ENCODE peak calls at places on chromosome 6, in four cellular contexts. J is GM12864; M is CD4-positive, alpha-beta T cell; H is MM.1S. T is an unnamed sample.
A peak's percentile ranks its signal among the peaks of the same experiment; 100 is the strongest.

GRCh38 chr6:19558934-19559333 is 278.2 kb upstream of the ID4 start:
- DNase-seq in J (no peak), H (no peak), M (no peak), T (no peak)

GRCh38 chr6:44255848-44256247 is 1.5 kb downstream of the SLC35B2 start:
- DNase-seq in H (peak; percentile 34), J (no peak), M (no peak), T (no peak)

GRCh38 chr6:1945235-1945832 is 300.1 kb downstream of the GMDS start:
- DNase-seq in M (no peak), J (no peak), H (no peak), T (no peak)

GRCh38 chr6:157721431-157722229 is 101.4 kb upstream of the SNX9 start:
- DNase-seq in H (no peak), M (no peak), J (no peak), T (no peak)

GRCh38 chr6:129748901-129749748 is 39.1 kb upstream of the ARHGAP18 start:
- DNase-seq in M (no peak), J (no peak), H (peak; percentile 53), T (no peak)

GRCh38 chr6:170456886-170457698 is 96.0 kb downstream of the PSMB1 start:
- DNase-seq in J (no peak), M (no peak), H (no peak), T (no peak)

GRCh38 chr6:40436685-40437604 is 150.2 kb downstream of the LRFN2 start:
- DNase-seq in J (no peak), H (no peak), M (no peak), T (no peak)

GRCh38 chr6:79671605-79672266 is 40.6 kb downstream of the SH3BGRL2 start:
- DNase-seq in J (no peak), H (no peak), M (peak; percentile 45), T (no peak)

GRCh38 chr6:14873132-14873531 is 372.7 kb upstream of the JARID2 start:
- DNase-seq in J (peak; percentile 38), M (no peak), H (peak; percentile 14), T (no peak)

GRCh38 chr6:151353795-151354194 is 37.6 kb downstream of the ZBTB2 start:
- DNase-seq in J (no peak), H (no peak), M (no peak), T (no peak)

GRCh38 chr6:139839506-139840156 is 465.2 kb upstream of the CITED2 start:
- DNase-seq in M (no peak), J (no peak), H (no peak), T (no peak)

GRCh38 chr6:11146117-11146826 is 34.7 kb upstream of the ERVFRD-1 start:
- DNase-seq in J (no peak), H (no peak), M (no peak), T (no peak)

GRCh38 chr6:128979061-128979460 is 96.1 kb downstream of the LAMA2 start:
- DNase-seq in J (no peak), H (no peak), M (no peak), T (no peak)

GRCh38 chr6:6420097-6420496 is 99.6 kb upstream of the F13A1 start:
- DNase-seq in J (no peak), H (no peak), M (no peak), T (no peak)

GRCh38 chr6:167533851-167534250 is 209.0 kb downstream of the TTLL2 start:
- DNase-seq in H (no peak), J (no peak), M (no peak), T (no peak)

GRCh38 chr6:27791182-27791939 is 120.8 kb downstream of the OR2B2 start:
- DNase-seq in J (no peak), H (no peak), M (no peak), T (no peak)

GRCh38 chr6:5110246-5110645 is 25.1 kb downstream of the PPP1R3G start:
- DNase-seq in J (no peak), M (no peak), H (no peak), T (no peak)

GRCh38 chr6:134351615-134352474 is 33.9 kb upstream of the SGK1 start:
- DNase-seq in M (no peak), J (no peak), H (peak; percentile 12), T (no peak)

GRCh38 chr6:129317931-129318820 is 391.8 kb downstream of the ARHGAP18 start:
- DNase-seq in M (no peak), H (no peak), J (no peak), T (no peak)

GRCh38 chr6:154494592-154494991 is 15.9 kb downstream of the CNKSR3 start:
- DNase-seq in H (no peak), M (no peak), J (no peak), T (no peak)

GRCh38 chr6:56268266-56268665 is 20.9 kb upstream of the COL21A1 start:
- DNase-seq in H (no peak), J (no peak), M (no peak), T (no peak)

GRCh38 chr6:90263653-90264052 is 33.0 kb downstream of the BACH2 start:
- DNase-seq in M (no peak), J (no peak), H (peak; percentile 35), T (no peak)

GRCh38 chr6:44003345-44004061 is 123.7 kb downstream of the MRPL14 start:
- DNase-seq in H (peak; percentile 29), J (no peak), M (no peak), T (no peak)

GRCh38 chr6:109706513-109706912 is 15.4 kb downstream of the FIG4 start:
- DNase-seq in J (no peak), H (no peak), M (no peak), T (no peak)

GRCh38 chr6:29631860-29632731 is 887 bp downstream of the GABBR1 start:
- DNase-seq in H (peak; percentile 53), M (peak; percentile 65), J (no peak), T (peak; percentile 47)

GRCh38 chr6:47404436-47404835 is 73.2 kb upstream of the CD2AP start:
- DNase-seq in H (no peak), M (no peak), J (no peak), T (no peak)

GRCh38 chr6:168870982-168871381 is 382.7 kb downstream of the THBS2 start:
- DNase-seq in M (no peak), J (no peak), H (no peak), T (no peak)

GRCh38 chr6:135922170-135922569 is 70.7 kb downstream of the PDE7B start:
- DNase-seq in H (no peak), M (no peak), J (no peak), T (no peak)

GRCh38 chr6:79782775-79783174 is 151.6 kb downstream of the SH3BGRL2 start:
- DNase-seq in M (no peak), H (no peak), J (no peak), T (no peak)

DNA sequence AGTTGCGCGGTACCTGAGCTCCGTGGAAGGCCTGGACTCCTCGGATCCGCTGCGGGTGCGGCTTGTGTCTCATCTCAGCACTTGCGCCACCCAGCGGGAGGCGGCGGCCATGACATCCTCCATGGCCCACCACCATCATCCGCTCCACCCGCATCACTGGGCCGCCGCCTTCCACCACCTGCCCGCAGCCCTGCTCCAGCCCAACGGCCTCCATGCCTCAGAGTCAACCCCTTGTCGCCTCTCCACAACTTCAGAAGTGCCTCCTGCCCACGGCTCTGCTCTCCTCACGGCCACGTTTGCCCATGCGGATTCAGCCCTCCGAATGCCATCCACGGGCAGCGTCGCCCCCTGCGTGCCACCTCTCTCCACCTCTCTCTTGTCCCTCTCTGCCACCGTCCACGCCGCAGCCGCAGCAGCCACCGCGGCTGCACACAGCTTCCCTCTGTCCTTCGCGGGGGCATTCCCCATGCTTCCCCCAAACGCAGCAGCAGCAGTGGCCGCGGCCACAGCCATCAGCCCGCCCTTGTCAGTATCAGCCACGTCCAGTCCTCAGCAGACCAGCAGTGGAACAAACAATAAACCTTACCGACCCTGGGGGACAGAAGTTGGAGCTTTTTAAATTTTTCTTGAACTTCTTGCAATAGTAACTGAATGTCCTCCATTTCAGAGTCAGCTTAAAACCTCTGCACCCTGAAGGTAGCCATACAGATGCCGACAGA is 9.9 kb downstream of the HEY2 start:
- DNase-seq in J (no peak), M (no peak), H (no peak), T (no peak)
- TF ChIP-seq CTCF in J (peak; percentile 31), M (no peak), H (no peak), T (peak; percentile 41)

DNA sequence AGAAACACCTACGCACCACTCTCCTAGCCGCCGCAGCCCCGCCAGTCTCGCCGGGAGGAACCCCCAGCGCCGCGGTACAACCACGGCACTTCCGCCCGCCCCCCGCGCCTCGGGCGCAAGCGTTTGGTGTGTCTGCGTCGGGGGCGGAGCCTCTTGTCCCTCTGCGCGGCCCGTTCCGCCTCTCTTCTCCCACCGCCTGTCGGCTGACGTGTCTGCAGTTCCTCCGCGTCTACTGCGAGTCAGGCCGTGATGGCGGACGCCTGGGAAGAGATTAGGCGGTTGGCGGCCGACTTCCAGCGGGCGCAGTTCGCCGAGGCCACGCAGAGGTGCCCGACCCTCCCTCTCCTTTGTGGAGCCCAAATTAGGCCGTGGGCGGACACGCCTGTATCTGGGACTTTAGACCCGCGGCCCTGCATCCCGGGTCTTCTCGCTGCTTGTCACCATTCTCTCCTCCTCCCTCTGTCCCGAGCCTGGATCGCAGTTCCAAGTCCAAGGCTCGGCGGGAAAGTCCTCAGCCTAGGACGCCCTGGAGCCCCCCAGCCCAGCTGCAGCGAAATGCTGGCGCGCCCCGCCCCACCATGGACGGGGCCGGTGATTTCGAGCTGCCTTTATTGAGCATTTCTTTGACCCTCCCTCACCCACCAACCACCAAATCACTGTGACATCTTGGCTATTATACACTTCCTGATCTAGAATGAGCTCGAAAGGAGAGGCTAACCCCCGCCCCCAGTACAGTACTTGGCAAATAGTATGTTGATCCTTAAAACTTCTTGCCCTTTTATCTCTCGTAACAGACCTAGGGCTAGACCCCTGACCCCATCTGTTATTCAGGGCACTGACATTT is at the start of gene UFL1:
- DNase-seq in J (peak; percentile 86), H (peak; percentile 93), M (peak; percentile 93), T (peak; percentile 84)
- TF ChIP-seq CTCF in J (no peak), H (no peak), M (no peak), T (no peak)

GRCh38 chr6:35139924-35140524 is 1.1 kb downstream of the TCP11 start:
- DNase-seq in J (peak; percentile 35), H (peak; percentile 62), M (peak; percentile 49), T (no peak)
- TF ChIP-seq CTCF in J (peak; percentile 66), H (peak; percentile 81), M (peak; percentile 85), T (peak; percentile 93)

GRCh38 chr6:36979343-36979742 is 6.7 kb downstream of the MTCH1 start:
- DNase-seq in M (no peak), J (no peak), H (no peak), T (no peak)
- TF ChIP-seq CTCF in M (peak; percentile 58), J (peak; percentile 46), H (no peak), T (peak; percentile 32)

DNA sequence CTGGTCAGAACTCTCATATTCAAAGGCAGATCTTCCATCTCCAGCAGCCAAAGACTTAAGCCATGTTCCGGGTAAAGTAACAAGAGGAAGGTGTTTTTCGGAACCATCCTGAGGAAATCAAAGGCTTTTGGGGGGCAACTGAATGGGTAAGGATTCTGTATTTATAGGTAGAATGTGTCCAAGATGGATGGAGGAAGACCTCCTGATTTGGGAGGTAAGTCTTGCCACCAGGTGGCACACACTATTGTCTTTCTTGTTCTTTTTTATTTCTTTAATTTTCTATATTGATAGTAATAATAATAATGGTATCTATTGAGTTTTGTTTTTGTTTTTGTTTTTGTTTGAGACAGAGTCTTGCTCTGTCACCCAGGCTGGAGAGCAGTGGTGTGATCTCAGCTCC is 53.0 kb upstream of the UBR2 start:
- DNase-seq in M (no peak), J (no peak), H (no peak), T (no peak)
- TF ChIP-seq CTCF in M (no peak), J (no peak), H (no peak), T (no peak)

GRCh38 chr6:108655840-108656650 is 95.3 kb downstream of the FOXO3 start:
- DNase-seq in M (no peak), H (no peak), J (no peak), T (no peak)
- TF ChIP-seq CTCF in M (no peak), H (no peak), J (no peak), T (no peak)

T was measured in progenitor cell of endocrine pancreas.